ENCODE peak calls at places on chromosomes 2 and 18, in eight cellular contexts. I, V, J, L, D, R, W and X are unnamed samples.

GRCh38 chr2:11393711-11394236 is 49.3 kb upstream of the ROCK2 start:
- DNase-seq in I (no peak), V (peak), J (no peak), L (no peak), D (no peak), R (no peak), W (no peak), X (no peak)

GRCh38 chr2:74181739-74182138 is 3.1 kb upstream of the MOB1A start:
- DNase-seq in I (no peak), V (peak), J (no peak), L (no peak), D (no peak), R (no peak), W (no peak), X (no peak)

GRCh38 chr2:141591787-141592186 is 539.0 kb downstream of the LRP1B start:
- DNase-seq in I (no peak), V (no peak), J (no peak), L (no peak), D (no peak), R (no peak), W (no peak), X (no peak)

GRCh38 chr2:119402645-119403560 is 28.8 kb upstream of the TMEM37 start:
- DNase-seq in I (no peak), V (no peak), J (no peak), L (peak), D (no peak), R (no peak), W (no peak), X (no peak)

GRCh38 chr2:182818541-182819308 is 47.7 kb downstream of the FRZB start:
- DNase-seq in I (no peak), V (no peak), J (no peak), L (no peak), D (no peak), R (no peak), W (peak), X (no peak)

GRCh38 chr18:2431836-2432235 is 139.5 kb downstream of the METTL4 start:
- DNase-seq in I (no peak), V (no peak), J (no peak), L (no peak), D (no peak), R (no peak), W (no peak), X (no peak)

GRCh38 chr2:11876889-11877288 is 130.5 kb downstream of the LPIN1 start:
- DNase-seq in I (no peak), V (no peak), J (no peak), L (no peak), D (no peak), R (no peak), W (no peak), X (no peak)

GRCh38 chr18:59458575-59458974 is 99.5 kb upstream of the LMAN1 start:
- DNase-seq in I (no peak), V (no peak), J (no peak), L (no peak), D (no peak), R (no peak), W (no peak), X (no peak)

GRCh38 chr2:64654063-64654811 is 524 bp upstream of the SERTAD2 start:
- DNase-seq in I (peak), V (peak), J (peak), L (peak), D (peak), R (peak), W (peak), X (peak)